ENCODE peak calls at places on chromosomes 4 and X, in ten cellular contexts. S, K, C, E, Q, Y, O, R, U and M are unnamed samples.

GRCh38 chrX:148592595-148592994 is 92.2 kb downstream of the AFF2 start:
- DNase-seq in O (no peak), U (no peak), Y (no peak), Q (no peak), S (no peak), K (no peak), C (no peak), R (no peak), E (no peak), M (no peak)

GRCh38 chr4:107564326-107564725 is 155.7 kb downstream of the PAPSS1 start:
- DNase-seq in U (peak), O (no peak), C (no peak), Q (no peak), R (no peak), E (peak), K (peak), Y (peak), S (no peak), M (no peak)

GRCh38 chr4:103786014-103786413 is 66.2 kb upstream of the TACR3 start:
- DNase-seq in R (no peak), U (peak), C (peak), E (peak), S (peak), O (no peak), K (peak), Y (peak), Q (no peak), M (peak)

GRCh38 chrX:108299101-108299591 is 139.1 kb downstream of the COL4A6 start:
- DNase-seq in O (no peak), E (peak), R (no peak), Q (no peak), C (peak), K (peak), S (no peak), U (peak), Y (peak), M (peak)

GRCh38 chr4:86453044-86453501 is 93.2 kb upstream of the MAPK10 start:
- DNase-seq in U (no peak), Q (no peak), K (no peak), C (no peak), S (no peak), E (peak), Y (peak), R (no peak), O (no peak), M (no peak)

GRCh38 chr4:11418610-11419009 is 10.1 kb downstream of the HS3ST1 start:
- DNase-seq in U (no peak), K (no peak), R (no peak), Y (no peak), Q (no peak), E (no peak), S (no peak), C (no peak), O (peak), M (peak)

GRCh38 chr4:186227221-186227620 is at the start of gene KLKB1:
- DNase-seq in C (no peak), O (no peak), Y (peak), R (no peak), E (peak), U (no peak), Q (no peak), S (no peak), K (no peak), M (peak)

GRCh38 chrX:152907084-152907651 is 9.3 kb downstream of the ZNF185 start:
- DNase-seq in O (no peak), C (peak), S (no peak), U (no peak), Y (peak), E (peak), K (peak), Q (no peak), R (no peak), M (no peak)

GRCh38 chr4:48718818-48719465 is 61.1 kb downstream of the FRYL start:
- DNase-seq in U (peak), C (no peak), Q (no peak), S (no peak), K (no peak), O (no peak), Y (no peak), R (no peak), E (no peak), M (no peak)

GRCh38 chr4:174437324-174437723 is 85.0 kb downstream of the HPGD start:
- DNase-seq in Q (no peak), Y (peak), K (peak), U (no peak), S (peak), R (no peak), O (no peak), E (peak), C (peak), M (no peak)

GRCh38 chrX:21806691-21807090 is 32.7 kb upstream of the MBTPS2 start:
- DNase-seq in Y (no peak), K (no peak), C (peak), U (no peak), Q (no peak), S (no peak), O (no peak), R (no peak), E (peak), M (no peak)

GRCh38 chr4:17398805-17399204 is 113.1 kb downstream of the QDPR start:
- DNase-seq in O (no peak), Y (no peak), K (no peak), U (no peak), E (no peak), S (no peak), R (no peak), C (no peak), Q (no peak), M (no peak)

GRCh38 chr4:74013269-74013668 is 14.8 kb upstream of the CXCL5 start:
- DNase-seq in R (no peak), O (no peak), U (no peak), K (no peak), S (no peak), C (no peak), Q (no peak), Y (no peak), E (no peak), M (no peak)